ENCODE peak calls at places on chromosomes 16 and 17, in seven cellular contexts. One of them, this sample, is unnamed.

GRCh38 chr16:89006036-89006752 is 29.2 kb upstream of the CBFA2T3 start:
- DNase-seq in iPS-NIHi11: no peak
- DNase-seq in GM19239: no peak
- DNase-seq in prostate gland: no peak
- DNase-seq in HFFc6: no peak
- DNase-seq in tibial artery: peak
- DNase-seq in GM23338: no peak
- DNase-seq in this sample: no peak

GRCh38 chr17:58165981-58166380 is 801 bp upstream of the OR4D2 start:
- DNase-seq in GM23338: peak
- DNase-seq in tibial artery: no peak
- DNase-seq in HFFc6: no peak
- DNase-seq in iPS-NIHi11: no peak
- DNase-seq in prostate gland: no peak
- DNase-seq in GM19239: no peak
- DNase-seq in this sample: no peak

GRCh38 chr16:75265911-75266701 is 14.7 kb upstream of the BCAR1 start:
- DNase-seq in prostate gland: peak
- DNase-seq in GM19239: peak
- DNase-seq in iPS-NIHi11: peak
- DNase-seq in HFFc6: no peak
- DNase-seq in tibial artery: peak
- DNase-seq in GM23338: peak
- DNase-seq in this sample: no peak

GRCh38 chr16:12450381-12450780 is 353.3 kb downstream of the CPPED1 start:
- DNase-seq in iPS-NIHi11: no peak
- DNase-seq in HFFc6: no peak
- DNase-seq in tibial artery: no peak
- DNase-seq in GM23338: no peak
- DNase-seq in prostate gland: no peak
- DNase-seq in GM19239: no peak
- DNase-seq in this sample: no peak

GRCh38 chr16:69839798-69840409 is 77.8 kb downstream of the WWP2 start:
- DNase-seq in HFFc6: no peak
- DNase-seq in GM23338: no peak
- DNase-seq in prostate gland: peak
- DNase-seq in tibial artery: no peak
- DNase-seq in GM19239: no peak
- DNase-seq in iPS-NIHi11: no peak
- DNase-seq in this sample: no peak

GRCh38 chr16:17529982-17530760 is 59.4 kb upstream of the XYLT1 start:
- DNase-seq in GM19239: peak
- DNase-seq in tibial artery: no peak
- DNase-seq in iPS-NIHi11: no peak
- DNase-seq in GM23338: no peak
- DNase-seq in prostate gland: no peak
- DNase-seq in HFFc6: no peak
- DNase-seq in this sample: peak

GRCh38 chr17:71828182-71828596 is 292.6 kb upstream of the SOX9 start:
- DNase-seq in prostate gland: no peak
- DNase-seq in iPS-NIHi11: peak
- DNase-seq in GM23338: peak
- DNase-seq in GM19239: no peak
- DNase-seq in HFFc6: no peak
- DNase-seq in tibial artery: no peak
- DNase-seq in this sample: no peak

GRCh38 chr16:47777191-47777590 is 316.1 kb downstream of the PHKB start:
- DNase-seq in GM23338: no peak
- DNase-seq in iPS-NIHi11: no peak
- DNase-seq in prostate gland: no peak
- DNase-seq in GM19239: no peak
- DNase-seq in tibial artery: no peak
- DNase-seq in HFFc6: no peak
- DNase-seq in this sample: no peak

GRCh38 chr17:76405967-76406647 is 21.7 kb downstream of the SPHK1 start:
- DNase-seq in tibial artery: peak
- DNase-seq in iPS-NIHi11: no peak
- DNase-seq in GM23338: no peak
- DNase-seq in GM19239: peak
- DNase-seq in prostate gland: no peak
- DNase-seq in HFFc6: no peak
- DNase-seq in this sample: no peak

GRCh38 chr17:67842648-67843047 is 17.3 kb downstream of the BPTF start:
- DNase-seq in GM19239: no peak
- DNase-seq in prostate gland: no peak
- DNase-seq in HFFc6: no peak
- DNase-seq in iPS-NIHi11: no peak
- DNase-seq in GM23338: no peak
- DNase-seq in tibial artery: no peak
- DNase-seq in this sample: no peak

GRCh38 chr17:1627219-1627986 is 1.2 kb downstream of the SLC43A2 start:
- DNase-seq in GM23338: peak
- DNase-seq in GM19239: no peak
- DNase-seq in HFFc6: no peak
- DNase-seq in prostate gland: no peak
- DNase-seq in iPS-NIHi11: peak
- DNase-seq in tibial artery: no peak
- DNase-seq in this sample: no peak

GRCh38 chr17:1645207-1646171 is at the start of gene SCARF1:
- DNase-seq in HFFc6: no peak
- DNase-seq in iPS-NIHi11: no peak
- DNase-seq in GM23338: no peak
- DNase-seq in prostate gland: no peak
- DNase-seq in tibial artery: no peak
- DNase-seq in GM19239: no peak
- DNase-seq in this sample: no peak

GRCh38 chr16:89744813-89745212 is 23.5 kb downstream of the ZNF276 start:
- DNase-seq in HFFc6: no peak
- DNase-seq in GM19239: no peak
- DNase-seq in GM23338: no peak
- DNase-seq in prostate gland: no peak
- DNase-seq in iPS-NIHi11: no peak
- DNase-seq in tibial artery: no peak
- DNase-seq in this sample: no peak

GRCh38 chr17:4269915-4270314 is 6.1 kb upstream of the ANKFY1 start:
- DNase-seq in HFFc6: no peak
- DNase-seq in GM23338: no peak
- DNase-seq in prostate gland: no peak
- DNase-seq in iPS-NIHi11: no peak
- DNase-seq in GM19239: no peak
- DNase-seq in tibial artery: no peak
- DNase-seq in this sample: no peak

GRCh38 chr17:64016248-64016784 is 4.1 kb downstream of the ICAM2 start:
- DNase-seq in GM23338: no peak
- DNase-seq in tibial artery: no peak
- DNase-seq in prostate gland: no peak
- DNase-seq in iPS-NIHi11: no peak
- DNase-seq in GM19239: no peak
- DNase-seq in HFFc6: no peak
- DNase-seq in this sample: no peak

GRCh38 chr16:70756071-70756470 is 44.9 kb downstream of the VAC14 start:
- DNase-seq in tibial artery: no peak
- DNase-seq in GM19239: no peak
- DNase-seq in iPS-NIHi11: no peak
- DNase-seq in GM23338: no peak
- DNase-seq in HFFc6: no peak
- DNase-seq in prostate gland: no peak
- DNase-seq in this sample: no peak

GRCh38 chr16:61237804-61238485 is 798.3 kb downstream of the CDH8 start:
- DNase-seq in HFFc6: no peak
- DNase-seq in GM23338: no peak
- DNase-seq in iPS-NIHi11: no peak
- DNase-seq in tibial artery: no peak
- DNase-seq in GM19239: no peak
- DNase-seq in prostate gland: no peak
- DNase-seq in this sample: no peak

GRCh38 chr16:22425036-22425801 is 50.8 kb upstream of the CDR2 start:
- DNase-seq in GM19239: no peak
- DNase-seq in tibial artery: no peak
- DNase-seq in GM23338: no peak
- DNase-seq in HFFc6: peak
- DNase-seq in prostate gland: no peak
- DNase-seq in iPS-NIHi11: no peak
- DNase-seq in this sample: no peak

GRCh38 chr17:46758614-46759013 is 59.9 kb downstream of the WNT3 start:
- DNase-seq in HFFc6: no peak
- DNase-seq in prostate gland: no peak
- DNase-seq in tibial artery: no peak
- DNase-seq in GM19239: no peak
- DNase-seq in iPS-NIHi11: no peak
- DNase-seq in GM23338: no peak
- DNase-seq in this sample: no peak

GRCh38 chr16:30841332-30841731 is 52.5 kb downstream of the BCL7C start:
- DNase-seq in GM23338: no peak
- DNase-seq in HFFc6: no peak
- DNase-seq in iPS-NIHi11: no peak
- DNase-seq in prostate gland: no peak
- DNase-seq in tibial artery: no peak
- DNase-seq in GM19239: no peak
- DNase-seq in this sample: no peak

GRCh38 chr17:72361892-72362291 is 241.1 kb downstream of the SOX9 start:
- DNase-seq in GM19239: no peak
- DNase-seq in GM23338: no peak
- DNase-seq in tibial artery: no peak
- DNase-seq in iPS-NIHi11: no peak
- DNase-seq in HFFc6: no peak
- DNase-seq in prostate gland: no peak
- DNase-seq in this sample: no peak

GRCh38 chr16:82524939-82525338 is 101.8 kb upstream of the CDH13 start:
- DNase-seq in iPS-NIHi11: no peak
- DNase-seq in GM19239: no peak
- DNase-seq in GM23338: no peak
- DNase-seq in prostate gland: peak
- DNase-seq in tibial artery: no peak
- DNase-seq in HFFc6: no peak
- DNase-seq in this sample: no peak

GRCh38 chr16:84563776-84564420 is 54.0 kb downstream of the COTL1 start:
- DNase-seq in tibial artery: no peak
- DNase-seq in GM23338: no peak
- DNase-seq in prostate gland: no peak
- DNase-seq in iPS-NIHi11: no peak
- DNase-seq in GM19239: no peak
- DNase-seq in HFFc6: no peak
- DNase-seq in this sample: no peak

This sample was measured in activated CD4-positive, alpha-beta memory T cell treated with anti-CD3 and anti-CD28 coated beads for 36 hours.